ENCODE peak calls at places on chromosomes 7 and 10, in five cellular contexts. C is spleen; Q is AG10803; I is IMR-90; B is CD4-positive, alpha-beta T cell. E is an unnamed sample.

GRCh38 chr10:120508393-120508792 is 51.4 kb downstream of the PLPP4 start:
- DNase-seq in C (no peak), Q (peak; percentile 92), I (no peak), B (no peak), E (peak; percentile 32)

GRCh38 chr10:80155696-80156215 is 23.2 kb downstream of the PLAC9 start:
- DNase-seq in C (peak; percentile 52), Q (no peak), I (no peak), B (no peak), E (no peak)

GRCh38 chr7:12619461-12620069 is 49.0 kb downstream of the SCIN start:
- DNase-seq in C (no peak), Q (no peak), I (no peak), B (no peak), E (no peak)

GRCh38 chr7:69677054-69677847 is 79.0 kb downstream of the AUTS2 start:
- DNase-seq in C (no peak), Q (peak; percentile 67), I (no peak), B (no peak), E (peak; percentile 49)

GRCh38 chr10:93813507-93814465 is 56.0 kb downstream of the LGI1 start:
- DNase-seq in C (peak; percentile 78), Q (peak; percentile 34), I (peak; percentile 41), B (no peak), E (peak; percentile 71)

GRCh38 chr7:77651544-77652162 is 44.6 kb upstream of the RSBN1L start:
- DNase-seq in C (no peak), Q (peak; percentile 34), I (peak; percentile 47), B (peak; percentile 6), E (peak; percentile 72)

GRCh38 chr7:139521439-139521838 is 2.0 kb upstream of the CLEC2L start:
- DNase-seq in C (no peak), Q (no peak), I (no peak), B (no peak), E (no peak)

GRCh38 chr10:119786117-119786769 is 60.4 kb downstream of the INPP5F start:
- DNase-seq in C (no peak), Q (peak; percentile 25), I (peak; percentile 78), B (no peak), E (peak; percentile 95)

GRCh38 chr10:17272648-17273047 is 44.6 kb downstream of the VIM start:
- DNase-seq in C (no peak), Q (no peak), I (no peak), B (no peak), E (no peak)

GRCh38 chr10:122042836-122043235 is 53.9 kb downstream of the TACC2 start:
- DNase-seq in C (no peak), Q (no peak), I (no peak), B (no peak), E (no peak)

GRCh38 chr7:150466477-150466876 is 16.0 kb downstream of the GIMAP8 start:
- DNase-seq in C (no peak), Q (no peak), I (no peak), B (no peak), E (no peak)

GRCh38 chr7:101804642-101805401 is 12.6 kb upstream of the CUX1 start:
- DNase-seq in C (peak; percentile 41), Q (no peak), I (no peak), B (no peak), E (no peak)

GRCh38 chr7:47944536-47945260 is 3.6 kb downstream of the PKD1L1 start:
- DNase-seq in C (no peak), Q (no peak), I (no peak), B (no peak), E (no peak)

GRCh38 chr7:74256446-74257408 is 2.5 kb upstream of the RFC2 start:
- DNase-seq in C (no peak), Q (peak; percentile 97), I (peak; percentile 59), B (no peak), E (peak; percentile 56)

GRCh38 chr7:85275204-85275603 is 88.3 kb upstream of the SEMA3D start:
- DNase-seq in C (no peak), Q (no peak), I (no peak), B (no peak), E (no peak)

GRCh38 chr7:99793443-99793842 is 9.5 kb upstream of the CYP3A4 start:
- DNase-seq in C (no peak), Q (no peak), I (no peak), B (no peak), E (no peak)

GRCh38 chr10:128095023-128095752 is 31.0 kb downstream of the MKI67 start:
- DNase-seq in C (no peak), Q (no peak), I (no peak), B (peak; percentile 5), E (peak; percentile 41)

GRCh38 chr10:122286872-122287271 is 15.8 kb downstream of the BTBD16 start:
- DNase-seq in C (no peak), Q (peak; percentile 54), I (peak; percentile 77), B (no peak), E (peak; percentile 36)

GRCh38 chr10:87095241-87095945 is 387 bp downstream of the SHLD2 start:
- DNase-seq in C (peak; percentile 96), Q (peak; percentile 88), I (peak; percentile 80), B (peak; percentile 68), E (peak; percentile 91)

GRCh38 chr7:5532520-5533335 is 109.1 kb upstream of the TNRC18 start:
- DNase-seq in C (peak; percentile 98), Q (no peak), I (no peak), B (peak; percentile 30), E (peak; percentile 95)

GRCh38 chr7:1290262-1291039 is 57.8 kb downstream of the UNCX start:
- DNase-seq in C (peak; percentile 71), Q (peak; percentile 59), I (no peak), B (no peak), E (peak; percentile 50)

GRCh38 chr10:95865814-95866447 is 41.8 kb upstream of the CC2D2B start:
- DNase-seq in C (no peak), Q (no peak), I (no peak), B (no peak), E (no peak)

GRCh38 chr10:95866448-95866842 is 41.3 kb upstream of the CC2D2B start:
- DNase-seq in C (no peak), Q (no peak), I (no peak), B (no peak), E (no peak)

GRCh38 chr10:95861401-95861800 is 46.4 kb upstream of the CC2D2B start:
- DNase-seq in C (no peak), Q (peak; percentile 9), I (no peak), B (no peak), E (no peak)

GRCh38 chr10:95867866-95868265 is 39.9 kb upstream of the CC2D2B start:
- DNase-seq in C (no peak), Q (no peak), I (no peak), B (no peak), E (no peak)

GRCh38 chr10:95864906-95865813 is 42.6 kb upstream of the CC2D2B start:
- DNase-seq in C (no peak), Q (peak; percentile 86), I (peak; percentile 86), B (peak; percentile 6), E (peak; percentile 78)
- TF ChIP-seq CTCF in C (peak; percentile 45), Q (peak; percentile 83), I (peak; percentile 84), B (peak; percentile 35), E (peak; percentile 75)

DNA sequence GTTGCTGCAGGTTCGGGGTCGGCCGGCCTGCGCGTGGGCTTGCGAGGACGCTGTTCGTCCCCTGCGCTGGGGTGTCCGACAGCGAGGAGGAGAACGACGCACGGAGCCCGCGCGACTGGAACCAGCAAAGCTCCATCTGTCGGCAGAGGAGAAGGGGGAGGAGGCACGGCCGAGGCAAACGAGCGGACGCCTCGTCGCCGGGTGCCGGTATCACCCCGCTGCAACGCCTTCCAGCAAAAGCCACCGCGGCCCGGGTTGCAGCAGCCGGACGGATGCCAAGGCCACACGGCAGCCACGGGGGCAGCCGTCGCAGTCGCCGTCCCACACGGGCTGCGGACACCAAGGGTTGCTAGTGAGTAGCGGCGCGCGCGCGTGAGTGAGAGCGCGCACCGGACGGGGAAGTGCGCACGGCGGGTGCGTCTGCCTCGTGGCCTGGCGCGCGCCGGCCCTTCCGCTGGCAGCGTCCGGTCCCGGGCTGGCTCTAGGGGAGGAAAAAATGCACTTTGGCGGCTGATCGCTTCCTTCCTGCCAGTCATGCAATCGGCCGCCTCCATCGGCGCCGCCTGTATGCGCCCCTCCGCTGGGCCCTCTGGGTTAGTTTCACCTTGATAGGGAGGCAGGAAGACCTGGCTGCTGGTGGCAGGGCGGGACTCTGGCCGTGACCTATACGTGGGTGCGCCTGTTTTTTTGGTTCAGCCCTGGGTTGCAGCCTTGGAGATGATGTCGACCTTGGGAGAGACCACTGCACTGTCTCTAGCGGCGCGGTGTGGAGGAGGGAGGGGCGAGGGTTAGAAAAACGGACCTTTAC is 446 bp downstream of the STAMBPL1 start:
- DNase-seq in C (peak; percentile 97), Q (peak; percentile 78), I (peak; percentile 80), B (peak; percentile 57), E (peak; percentile 92)
- TF ChIP-seq CTCF in C (no peak), Q (no peak), I (peak; percentile 21), B (peak; percentile 15), E (no peak)

GRCh38 chr10:52172581-52172980 is 141.5 kb upstream of the DKK1 start:
- DNase-seq in C (no peak), Q (peak; percentile 2), I (peak; percentile 7), B (no peak), E (peak; percentile 3)
- TF ChIP-seq CTCF in C (no peak), Q (peak; percentile 11), I (no peak), B (no peak), E (no peak)

DNA sequence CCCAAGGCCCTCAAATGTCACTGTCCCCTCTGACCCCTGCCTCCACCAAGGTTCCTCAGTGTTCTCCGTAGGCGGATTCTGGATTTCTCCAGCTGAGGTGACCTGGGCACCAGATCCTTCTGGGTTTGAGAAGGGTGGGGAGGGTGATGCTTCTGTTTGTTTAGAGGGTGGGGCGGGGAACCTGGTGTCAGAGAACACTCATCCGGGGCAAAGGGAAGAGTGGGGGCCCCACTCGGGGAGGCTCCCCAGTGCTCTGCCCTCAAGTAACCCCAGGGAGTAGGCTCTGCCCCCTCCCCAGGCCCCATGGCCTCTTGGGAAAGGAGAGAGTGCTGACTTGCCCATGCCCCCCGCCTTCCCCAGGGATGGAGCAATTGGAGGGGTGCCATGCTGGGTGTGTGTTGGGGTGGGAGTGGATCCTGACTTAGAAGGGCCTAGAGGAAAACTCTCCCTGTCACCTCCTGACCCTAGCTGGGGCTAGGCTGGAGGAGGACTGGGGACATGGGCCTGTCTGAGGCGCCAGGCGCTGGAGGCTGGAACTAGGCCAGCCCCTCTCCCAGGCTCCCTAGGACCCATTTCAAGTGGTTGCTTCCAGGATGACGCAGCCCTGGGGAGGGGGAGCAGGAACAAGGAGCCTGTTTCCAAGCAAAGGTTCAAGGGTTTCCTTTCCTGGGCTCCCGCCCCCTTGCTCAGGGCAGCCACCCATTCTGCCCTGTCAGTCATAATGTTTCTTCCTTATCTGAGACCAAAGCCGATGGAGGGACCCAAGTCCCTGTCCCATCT is 27.9 kb downstream of the KAZALD1 start:
- DNase-seq in C (no peak), Q (no peak), I (no peak), B (no peak), E (no peak)
- TF ChIP-seq CTCF in C (no peak), Q (no peak), I (no peak), B (no peak), E (no peak)